ENCODE peak calls at places on chromosomes 12 and 14, in seven cellular contexts. V is Panc1; C is lower lobe of right lung; I is IMR-90; U is Peyer's patch; Z is CD8-positive, alpha-beta memory T cell; H is HCT116. S is an unnamed sample.
A peak's percentile ranks its signal among the peaks of the same experiment; 100 is the strongest.

GRCh38 chr14:95994593-95994928 is 44.6 kb upstream of the C14orf132 start:
- DNase-seq in Z (no peak), V (no peak), I (no peak), C (no peak), U (no peak), H (no peak), S (no peak)

GRCh38 chr12:75589801-75590200 is 78.4 kb upstream of the KRR1 start:
- DNase-seq in V (no peak), I (no peak), U (no peak), Z (no peak), H (no peak), C (no peak), S (no peak)

GRCh38 chr14:104980601-104981531 is 2.7 kb upstream of the AHNAK2 start:
- DNase-seq in I (no peak), U (no peak), V (no peak), H (no peak), Z (no peak), C (peak; percentile 37), S (peak; percentile 69)

GRCh38 chr12:23795494-23795893 is 154.0 kb downstream of the SOX5 start:
- DNase-seq in I (no peak), V (no peak), Z (no peak), H (no peak), U (no peak), C (no peak), S (no peak)

GRCh38 chr12:116539361-116539771 is 19.8 kb upstream of the MAP1LC3B2 start:
- DNase-seq in C (no peak), H (no peak), U (no peak), V (no peak), Z (no peak), I (peak; percentile 73), S (no peak)

GRCh38 chr12:75553865-75554555 is 42.6 kb upstream of the KRR1 start:
- DNase-seq in Z (no peak), H (no peak), I (peak; percentile 27), U (no peak), V (no peak), C (no peak), S (no peak)

GRCh38 chr14:65686761-65687160 is 274.2 kb downstream of the FUT8 start:
- DNase-seq in C (no peak), U (no peak), Z (no peak), V (no peak), I (peak; percentile 25), H (no peak), S (no peak)

GRCh38 chr12:105382771-105383632 is 52.5 kb downstream of the C12orf75 start:
- DNase-seq in H (peak; percentile 41), U (no peak), Z (peak; percentile 4), I (peak; percentile 73), V (peak; percentile 32), C (no peak), S (no peak)

GRCh38 chr12:124304314-124304790 is 9.5 kb downstream of the RFLNA start:
- DNase-seq in I (no peak), H (no peak), C (peak; percentile 41), U (no peak), Z (no peak), V (no peak), S (peak; percentile 62)

GRCh38 chr14:99468836-99469592 is 11.6 kb downstream of the SETD3 start:
- DNase-seq in C (no peak), H (no peak), I (peak; percentile 32), V (no peak), Z (no peak), U (no peak), S (no peak)

GRCh38 chr14:29054119-29054518 is 287.5 kb downstream of the FOXG1 start:
- DNase-seq in Z (no peak), C (no peak), V (no peak), I (peak; percentile 7), H (no peak), U (no peak), S (no peak)

GRCh38 chr12:82326905-82327503 is 31.2 kb downstream of the CCDC59 start:
- DNase-seq in I (peak; percentile 28), Z (no peak), U (no peak), V (no peak), C (no peak), H (peak; percentile 19), S (no peak)

GRCh38 chr12:72974954-72975555 is 702.9 kb downstream of the TRHDE start:
- DNase-seq in V (no peak), Z (no peak), U (no peak), H (no peak), I (no peak), C (no peak), S (no peak)

GRCh38 chr14:50399251-50400032 is 2.8 kb upstream of the CDKL1 start:
- DNase-seq in V (no peak), H (peak; percentile 4), U (no peak), I (peak; percentile 39), C (no peak), Z (no peak), S (peak; percentile 53)

GRCh38 chr12:104902125-104902524 is 56.0 kb downstream of the SLC41A2 start:
- DNase-seq in V (no peak), I (no peak), C (no peak), U (no peak), Z (no peak), H (no peak), S (no peak)

GRCh38 chr12:67068204-67068731 is 200.9 kb upstream of the CAND1 start:
- DNase-seq in V (no peak), C (no peak), H (no peak), U (no peak), I (no peak), Z (no peak), S (no peak)

GRCh38 chr12:67940780-67941243 is 48.4 kb upstream of the IFNG-AS1 start:
- DNase-seq in C (no peak), V (no peak), H (no peak), Z (no peak), I (peak; percentile 40), U (no peak), S (no peak)

GRCh38 chr12:59927041-59927440 is 331.2 kb downstream of the SLC16A7 start:
- DNase-seq in I (peak; percentile 16), Z (no peak), U (no peak), V (no peak), C (no peak), H (no peak), S (no peak)

GRCh38 chr12:56128669-56129209 is 672 bp downstream of the ESYT1 start:
- DNase-seq in V (no peak), I (no peak), U (peak; percentile 32), Z (no peak), C (peak; percentile 53), H (no peak), S (no peak)

GRCh38 chr12:128137140-128137539 is 129.8 kb upstream of the TMEM132C start:
- DNase-seq in C (no peak), U (no peak), Z (no peak), V (no peak), I (no peak), H (no peak), S (no peak)

GRCh38 chr12:473863-474577 is 14.3 kb downstream of the B4GALNT3 start:
- DNase-seq in I (no peak), C (no peak), Z (no peak), U (no peak), V (no peak), H (no peak), S (no peak)

GRCh38 chr12:27428466-27428865 is 18.1 kb upstream of the SMCO2 start:
- DNase-seq in U (no peak), C (no peak), I (no peak), Z (no peak), V (no peak), H (no peak), S (no peak)

GRCh38 chr14:24307575-24308341 is at the start of gene CIDEB:
- DNase-seq in U (peak; percentile 63), Z (peak; percentile 45), I (peak; percentile 43), H (no peak), V (peak; percentile 33), C (peak; percentile 65), S (no peak)
- H3K4me1 ChIP-seq in U (peaks cover 8% of the 10 kb centered on the region), Z (peaks cover 40% of the 10 kb centered on the region), I (peaks cover 10% of the 10 kb centered on the region), H (peaks cover 7% of the 10 kb centered on the region), V (no peaks in the 10 kb centered on the region), C (peaks cover 43% of the 10 kb centered on the region), S (no peaks in the 10 kb centered on the region)

DNA sequence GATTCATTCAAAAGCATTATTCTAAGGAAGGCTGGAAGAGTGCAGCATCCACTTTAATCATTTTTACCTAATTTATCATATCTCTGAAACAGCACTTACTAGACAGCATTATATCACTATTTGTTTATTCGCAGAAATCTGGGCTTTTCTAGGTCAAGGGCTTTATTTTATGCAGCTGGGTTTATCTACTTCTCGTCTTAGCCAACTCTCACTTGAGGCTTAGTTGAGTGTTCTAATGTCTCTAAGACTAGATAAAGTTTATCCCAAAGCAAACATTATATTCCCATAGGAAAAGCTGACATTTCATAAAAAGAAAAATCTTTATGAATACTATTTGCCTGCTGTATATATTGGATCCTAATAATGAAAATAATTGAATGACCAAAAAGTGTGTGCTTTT is 720.8 kb upstream of the FLRT2 start:
- DNase-seq in C (no peak), I (no peak), H (no peak), U (no peak), Z (no peak), V (no peak), S (no peak)
- H3K27ac ChIP-seq in C (no peak overlapping the region), I (no peak overlapping the region), H (no peak overlapping the region), U (no peak overlapping the region), Z (no peak overlapping the region), V (no peak overlapping the region), S (no peak overlapping the region)

DNA sequence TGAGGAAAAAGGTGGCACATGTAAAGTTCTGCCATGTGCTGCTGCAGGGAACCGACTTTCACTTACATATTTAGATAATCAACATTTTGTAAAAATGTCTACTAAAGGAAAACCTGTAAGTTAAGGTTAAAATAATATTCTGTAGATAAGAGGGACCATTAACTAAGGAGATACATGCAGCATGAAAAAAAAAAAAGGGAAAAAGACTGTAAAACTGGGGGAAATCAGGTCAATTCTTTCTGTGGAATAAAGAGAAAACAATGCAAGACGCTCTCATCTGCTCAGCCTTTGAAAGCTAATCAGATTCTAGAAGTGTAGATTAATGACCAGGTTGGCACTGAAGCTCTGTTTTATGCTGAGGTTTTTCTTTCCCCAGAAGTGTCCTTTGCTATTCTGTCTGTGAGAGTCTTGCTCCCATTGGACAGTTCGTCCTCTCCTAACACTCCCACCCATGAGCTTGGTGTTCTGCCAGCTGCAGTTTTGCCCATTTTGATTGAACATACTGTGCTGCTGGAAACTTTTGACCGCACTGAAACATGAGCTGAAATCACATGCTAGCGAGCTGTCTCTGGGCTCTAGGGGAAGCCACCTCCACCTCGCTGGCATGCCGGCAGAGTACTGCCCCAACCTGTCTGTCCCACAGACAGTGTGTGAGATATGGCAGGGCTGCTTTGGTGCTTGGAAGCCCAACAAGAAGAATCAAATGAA is 39.7 kb downstream of the PPTC7 start:
- DNase-seq in H (no peak), C (peak; percentile 82), I (peak; percentile 80), U (peak; percentile 62), V (no peak), Z (no peak), S (peak; percentile 90)
- H3K4me3 ChIP-seq in H (no peak overlapping the region), C (no peak overlapping the region), I (no peak overlapping the region), U (no peak overlapping the region), V (no peak overlapping the region), Z (no peak overlapping the region), S (no peak overlapping the region)

GRCh38 chr12:40565029-40565633 is 127.1 kb upstream of the CNTN1 start:
- DNase-seq in Z (no peak), C (no peak), V (no peak), H (no peak), I (no peak), U (no peak), S (no peak)

GRCh38 chr12:40566246-40566645 is 126.0 kb upstream of the CNTN1 start:
- DNase-seq in V (no peak), H (no peak), Z (no peak), C (no peak), I (no peak), U (no peak), S (no peak)

GRCh38 chr12:40573024-40573423 is 119.2 kb upstream of the CNTN1 start:
- DNase-seq in Z (no peak), H (no peak), I (no peak), U (no peak), V (no peak), C (no peak), S (no peak)

GRCh38 chr12:40569626-40570179 is 122.5 kb upstream of the CNTN1 start:
- DNase-seq in C (no peak), U (no peak), Z (no peak), I (peak; percentile 2), V (no peak), H (no peak), S (no peak)
- H3K4me1 ChIP-seq in C (no peaks in the 10 kb centered on the region), U (no peaks in the 10 kb centered on the region), Z (no peaks in the 10 kb centered on the region), I (no peaks in the 10 kb centered on the region), V (no peaks in the 10 kb centered on the region), H (no peaks in the 10 kb centered on the region), S (peaks cover 3% of the 10 kb centered on the region)